ENCODE peak calls at places on chromosomes 13 and 19, in seven cellular contexts. One of them, this sample, is unnamed.

GRCh38 chr13:20561731-20562130 is 5.2 kb upstream of the IFT88 start:
- DNase-seq in heart left ventricle: no peak
- DNase-seq in upper lobe of right lung: no peak
- DNase-seq in left lung: no peak
- DNase-seq in thoracic aorta: no peak
- DNase-seq in fibroblast of lung: no peak
- DNase-seq in PC-3: no peak
- DNase-seq in this sample: no peak

GRCh38 chr19:44903602-44904425 is 1.8 kb upstream of the APOE start:
- DNase-seq in fibroblast of lung: peak
- DNase-seq in heart left ventricle: peak
- DNase-seq in upper lobe of right lung: peak
- DNase-seq in PC-3: peak
- DNase-seq in thoracic aorta: no peak
- DNase-seq in left lung: peak
- DNase-seq in this sample: peak

GRCh38 chr19:17180997-17181702 is 34.0 kb upstream of the USE1 start:
- DNase-seq in heart left ventricle: no peak
- DNase-seq in left lung: no peak
- DNase-seq in PC-3: no peak
- DNase-seq in fibroblast of lung: no peak
- DNase-seq in upper lobe of right lung: no peak
- DNase-seq in thoracic aorta: no peak
- DNase-seq in this sample: no peak

GRCh38 chr13:43852923-43853404 is 26.6 kb downstream of the CCDC122 start:
- DNase-seq in thoracic aorta: no peak
- DNase-seq in fibroblast of lung: no peak
- DNase-seq in PC-3: no peak
- DNase-seq in heart left ventricle: no peak
- DNase-seq in upper lobe of right lung: no peak
- DNase-seq in left lung: no peak
- DNase-seq in this sample: no peak

GRCh38 chr13:22455036-22455435 is 725.7 kb upstream of the SGCG start:
- DNase-seq in thoracic aorta: no peak
- DNase-seq in fibroblast of lung: no peak
- DNase-seq in left lung: no peak
- DNase-seq in upper lobe of right lung: no peak
- DNase-seq in heart left ventricle: no peak
- DNase-seq in PC-3: no peak
- DNase-seq in this sample: no peak

GRCh38 chr19:35090160-35090794 is 25.3 kb upstream of the FXYD3 start:
- DNase-seq in fibroblast of lung: peak
- DNase-seq in upper lobe of right lung: peak
- DNase-seq in PC-3: peak
- DNase-seq in thoracic aorta: no peak
- DNase-seq in heart left ventricle: no peak
- DNase-seq in left lung: no peak
- DNase-seq in this sample: no peak

GRCh38 chr19:14048439-14049153 is 13.3 kb downstream of the PALM3 start:
- DNase-seq in heart left ventricle: peak
- DNase-seq in upper lobe of right lung: peak
- DNase-seq in PC-3: peak
- DNase-seq in left lung: no peak
- DNase-seq in thoracic aorta: no peak
- DNase-seq in fibroblast of lung: peak
- DNase-seq in this sample: peak

GRCh38 chr19:39438270-39438934 is 2.7 kb upstream of the RPS16 start:
- DNase-seq in fibroblast of lung: peak
- DNase-seq in PC-3: peak
- DNase-seq in heart left ventricle: no peak
- DNase-seq in left lung: no peak
- DNase-seq in thoracic aorta: no peak
- DNase-seq in upper lobe of right lung: no peak
- DNase-seq in this sample: no peak

GRCh38 chr13:30520571-30520970 is 54.8 kb upstream of the HMGB1 start:
- DNase-seq in left lung: no peak
- DNase-seq in fibroblast of lung: peak
- DNase-seq in thoracic aorta: no peak
- DNase-seq in heart left ventricle: no peak
- DNase-seq in PC-3: peak
- DNase-seq in upper lobe of right lung: no peak
- DNase-seq in this sample: no peak

DNA sequence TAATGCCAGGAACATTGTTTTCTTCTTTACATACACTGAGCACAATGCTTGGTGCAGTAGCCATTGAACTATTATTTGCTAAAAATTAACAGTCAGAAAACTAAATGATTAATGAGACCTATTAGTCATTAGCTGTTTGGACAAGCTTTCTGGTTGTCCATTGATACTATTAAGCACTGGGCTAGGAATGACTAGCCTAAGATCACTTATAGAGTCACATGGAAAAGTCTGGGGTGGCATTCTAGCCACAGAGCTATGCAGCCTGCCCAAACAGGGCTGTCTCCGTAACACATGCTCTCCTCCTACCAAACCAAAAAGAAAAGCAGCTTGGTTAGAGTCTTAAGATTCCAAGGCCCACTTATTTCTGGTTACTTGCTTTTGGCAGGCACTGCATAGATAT is 193.5 kb upstream of the NBEA start:
- DNase-seq in heart left ventricle: no peak
- DNase-seq in left lung: no peak
- DNase-seq in upper lobe of right lung: no peak
- DNase-seq in fibroblast of lung: peak
- DNase-seq in thoracic aorta: no peak
- DNase-seq in PC-3: no peak
- DNase-seq in this sample: no peak
- H3K27ac ChIP-seq in heart left ventricle: peak
- H3K27ac ChIP-seq in left lung: peak
- H3K27ac ChIP-seq in upper lobe of right lung: no peak
- H3K27ac ChIP-seq in fibroblast of lung: no peak
- H3K27ac ChIP-seq in thoracic aorta: no peak
- H3K27ac ChIP-seq in PC-3: no peak
- H3K27ac ChIP-seq in this sample: peak

DNA sequence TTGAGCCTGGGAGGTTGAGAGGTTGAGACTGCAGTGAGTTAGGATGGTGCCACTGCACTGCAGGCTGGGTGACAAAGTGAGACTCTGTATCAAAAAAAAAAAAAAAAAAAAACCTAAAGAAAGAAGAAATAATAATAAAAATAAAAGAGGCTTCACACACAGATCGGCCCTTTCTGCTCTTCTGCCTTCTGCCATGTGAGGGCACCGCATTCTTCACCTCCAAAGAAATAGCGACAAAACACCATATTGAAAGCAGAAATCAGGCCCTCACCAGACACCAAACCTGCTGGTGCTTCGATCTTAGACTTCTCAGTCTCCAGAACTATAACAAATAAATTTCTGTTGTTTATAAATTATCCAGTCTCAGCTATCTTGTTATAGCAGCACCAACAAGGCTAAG is 3.0 kb downstream of the ZNF649 start:
- DNase-seq in heart left ventricle: no peak
- DNase-seq in fibroblast of lung: no peak
- DNase-seq in upper lobe of right lung: no peak
- DNase-seq in thoracic aorta: no peak
- DNase-seq in left lung: no peak
- DNase-seq in PC-3: no peak
- DNase-seq in this sample: no peak
- TF ChIP-seq CTCF in heart left ventricle: no peak
- TF ChIP-seq CTCF in fibroblast of lung: no peak
- TF ChIP-seq CTCF in upper lobe of right lung: no peak
- TF ChIP-seq CTCF in thoracic aorta: no peak
- TF ChIP-seq CTCF in left lung: no peak
- TF ChIP-seq CTCF in PC-3: no peak
- TF ChIP-seq CTCF in this sample: no peak

GRCh38 chr19:46622118-46622446 is 2.8 kb downstream of the PTGIR start:
- DNase-seq in upper lobe of right lung: no peak
- DNase-seq in thoracic aorta: no peak
- DNase-seq in fibroblast of lung: no peak
- DNase-seq in heart left ventricle: no peak
- DNase-seq in PC-3: no peak
- DNase-seq in left lung: no peak
- DNase-seq in this sample: no peak

GRCh38 chr19:46626441-46626840 is 1.6 kb upstream of the PTGIR start:
- DNase-seq in PC-3: no peak
- DNase-seq in left lung: no peak
- DNase-seq in upper lobe of right lung: no peak
- DNase-seq in heart left ventricle: peak
- DNase-seq in thoracic aorta: no peak
- DNase-seq in fibroblast of lung: no peak
- DNase-seq in this sample: no peak

GRCh38 chr19:46623915-46624502 is 880 bp downstream of the PTGIR start:
- DNase-seq in thoracic aorta: no peak
- DNase-seq in heart left ventricle: peak
- DNase-seq in PC-3: no peak
- DNase-seq in left lung: no peak
- DNase-seq in upper lobe of right lung: no peak
- DNase-seq in fibroblast of lung: no peak
- DNase-seq in this sample: no peak

GRCh38 chr19:46624958-46625661 is at the start of gene PTGIR:
- DNase-seq in fibroblast of lung: peak
- DNase-seq in left lung: peak
- DNase-seq in upper lobe of right lung: no peak
- DNase-seq in thoracic aorta: peak
- DNase-seq in PC-3: no peak
- DNase-seq in heart left ventricle: peak
- DNase-seq in this sample: peak

GRCh38 chr19:46625731-46626130 is 842 bp upstream of the PTGIR start:
- DNase-seq in thoracic aorta: no peak
- DNase-seq in upper lobe of right lung: no peak
- DNase-seq in heart left ventricle: peak
- DNase-seq in fibroblast of lung: no peak
- DNase-seq in left lung: no peak
- DNase-seq in PC-3: no peak
- DNase-seq in this sample: no peak
- H3K27ac ChIP-seq in thoracic aorta: peak
- H3K27ac ChIP-seq in upper lobe of right lung: peak
- H3K27ac ChIP-seq in heart left ventricle: peak
- H3K27ac ChIP-seq in fibroblast of lung: peak
- H3K27ac ChIP-seq in left lung: peak
- H3K27ac ChIP-seq in PC-3: no peak
- H3K27ac ChIP-seq in this sample: peak

GRCh38 chr19:806815-807421 is 9.7 kb downstream of the PTBP1 start:
- DNase-seq in upper lobe of right lung: peak
- DNase-seq in left lung: no peak
- DNase-seq in PC-3: no peak
- DNase-seq in fibroblast of lung: no peak
- DNase-seq in heart left ventricle: no peak
- DNase-seq in thoracic aorta: no peak
- DNase-seq in this sample: no peak
- TF ChIP-seq CTCF in upper lobe of right lung: no peak
- TF ChIP-seq CTCF in left lung: no peak
- TF ChIP-seq CTCF in PC-3: no peak
- TF ChIP-seq CTCF in fibroblast of lung: no peak
- TF ChIP-seq CTCF in heart left ventricle: no peak
- TF ChIP-seq CTCF in thoracic aorta: no peak
- TF ChIP-seq CTCF in this sample: no peak

DNA sequence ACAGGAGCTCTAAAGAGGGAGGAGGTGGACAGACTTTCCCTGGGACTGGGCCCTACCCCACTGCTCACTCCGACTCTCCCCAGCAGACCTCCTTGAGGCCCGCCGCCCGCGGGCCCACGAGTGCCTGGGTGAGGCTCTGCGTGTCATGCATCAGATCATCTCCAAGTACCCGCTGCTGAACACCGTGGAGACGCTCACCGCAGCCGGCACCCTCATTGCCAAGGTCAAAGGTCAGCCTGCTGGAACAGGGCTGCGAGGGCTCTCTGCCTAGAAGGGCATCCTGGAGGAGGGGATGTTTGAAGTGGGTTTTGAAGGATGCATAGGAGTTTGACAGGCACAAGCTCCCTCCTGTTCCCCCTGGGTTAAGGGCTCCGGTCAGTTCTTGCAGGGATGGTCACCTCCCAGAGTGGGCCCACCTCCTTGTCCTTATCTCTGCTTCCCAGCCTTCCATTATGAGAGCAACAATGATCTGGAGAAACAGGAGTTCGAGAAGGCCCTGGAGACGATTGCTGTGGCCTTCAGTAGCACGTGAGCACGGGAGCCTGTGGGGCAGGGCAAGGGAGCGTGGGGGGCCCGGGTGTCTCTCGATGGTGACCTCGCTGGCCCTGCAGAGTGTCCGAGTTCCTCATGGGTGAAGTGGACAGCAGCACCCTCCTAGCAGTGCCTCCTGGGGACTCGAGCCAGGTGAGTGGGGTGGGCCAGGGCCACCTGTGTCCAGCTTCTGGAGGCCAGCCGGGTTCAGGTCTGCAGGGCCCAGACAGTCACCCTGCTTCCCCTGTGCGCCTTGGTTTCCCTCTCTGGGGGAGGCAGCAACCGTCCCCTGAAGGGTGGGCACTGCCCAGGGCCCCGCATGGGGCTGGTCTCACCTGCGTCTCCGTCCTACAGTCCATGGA is 6.3 kb downstream of the ARHGAP45 start:
- DNase-seq in left lung: no peak
- DNase-seq in upper lobe of right lung: no peak
- DNase-seq in thoracic aorta: no peak
- DNase-seq in fibroblast of lung: no peak
- DNase-seq in PC-3: no peak
- DNase-seq in heart left ventricle: peak
- DNase-seq in this sample: no peak
- H3K27ac ChIP-seq in left lung: peak
- H3K27ac ChIP-seq in upper lobe of right lung: no peak
- H3K27ac ChIP-seq in thoracic aorta: no peak
- H3K27ac ChIP-seq in fibroblast of lung: no peak
- H3K27ac ChIP-seq in PC-3: no peak
- H3K27ac ChIP-seq in heart left ventricle: no peak
- H3K27ac ChIP-seq in this sample: no peak

This sample was measured in left ventricle myocardium inferior.